ENCODE peak calls at places on chromosomes 11 and 22, in nine cellular contexts. J is GM23248, A is activated gamma-delta T cell, I is GF-D8, H is H54, O is midbrain, K is EL, F is HuH-7.5, L is NCI-H1105. P is an unnamed sample.

GRCh38 chr11:69854719-69855118 is 35.5 kb upstream of the FGF3 start:
- DNase-seq in J (peak), H (peak), O (no peak), L (no peak), A (no peak), K (peak), F (no peak), I (no peak), P (no peak)

GRCh38 chr11:134592391-134592990 is 180.4 kb upstream of the B3GAT1 start:
- DNase-seq in O (no peak), K (no peak), H (no peak), I (no peak), J (no peak), A (no peak), L (peak), F (peak), P (peak)

GRCh38 chr11:3093281-3094191 is 36.3 kb upstream of the CARS1 start:
- DNase-seq in I (no peak), H (no peak), F (no peak), L (no peak), O (no peak), A (no peak), K (no peak), J (no peak), P (no peak)

GRCh38 chr11:127485541-127485940 is 485.0 kb upstream of the KIRREL3 start:
- DNase-seq in L (no peak), I (no peak), F (no peak), J (peak), O (no peak), K (no peak), A (no peak), H (no peak), P (no peak)

GRCh38 chr11:20089796-20090653 is 70.2 kb downstream of the DBX1 start:
- DNase-seq in I (no peak), H (no peak), K (no peak), L (peak), O (no peak), F (no peak), A (no peak), J (no peak), P (no peak)

GRCh38 chr11:106986261-106986660 is 32.0 kb downstream of the GUCY1A2 start:
- DNase-seq in L (no peak), A (no peak), I (no peak), H (no peak), F (no peak), K (peak), J (peak), O (no peak), P (no peak)

GRCh38 chr11:6245536-6245935 is 6.6 kb downstream of the CNGA4 start:
- DNase-seq in I (no peak), L (no peak), O (no peak), A (no peak), H (no peak), J (no peak), K (no peak), F (no peak), P (no peak)

GRCh38 chr11:33743291-33743690 is 7.1 kb upstream of the CD59 start:
- DNase-seq in J (no peak), F (no peak), A (no peak), O (no peak), K (no peak), I (no peak), H (no peak), L (no peak), P (no peak)

GRCh38 chr22:37222440-37222971 is 10.2 kb upstream of the SSTR3 start:
- DNase-seq in H (no peak), J (no peak), A (no peak), I (peak), L (no peak), F (no peak), O (no peak), K (no peak), P (no peak)

GRCh38 chr11:131951146-131951545 is 580.7 kb downstream of the NTM start:
- DNase-seq in A (no peak), J (no peak), K (no peak), O (no peak), L (peak), F (no peak), H (no peak), I (no peak), P (no peak)

GRCh38 chr11:26248661-26249060 is 83.3 kb upstream of the ANO3 start:
- DNase-seq in J (no peak), H (no peak), I (no peak), A (no peak), K (no peak), L (no peak), O (no peak), F (no peak), P (no peak)

GRCh38 chr22:20750461-20751184 is 23.3 kb upstream of the SERPIND1 start:
- DNase-seq in K (peak), J (peak), H (peak), I (no peak), O (no peak), A (no peak), F (no peak), L (peak), P (peak)

GRCh38 chr11:17978553-17979287 is 34.1 kb downstream of the SERGEF start:
- DNase-seq in J (peak), H (peak), A (no peak), L (peak), K (peak), I (no peak), F (peak), O (peak), P (peak)

GRCh38 chr11:88814076-88814475 is 251.7 kb downstream of the GRM5 start:
- DNase-seq in K (no peak), J (no peak), O (no peak), I (no peak), H (no peak), A (no peak), L (no peak), F (no peak), P (no peak)

GRCh38 chr11:74777038-74777437 is 28.4 kb downstream of the RNF169 start:
- DNase-seq in I (no peak), A (no peak), H (no peak), F (no peak), L (no peak), O (no peak), K (no peak), J (no peak), P (no peak)

GRCh38 chr11:45157247-45158209 is 11.1 kb downstream of the PRDM11 start:
- DNase-seq in J (no peak), A (no peak), F (no peak), K (no peak), H (no peak), O (no peak), L (no peak), I (no peak), P (no peak)

GRCh38 chr11:11416917-11417316 is 63.9 kb upstream of the CSNK2A3 start:
- DNase-seq in K (peak), J (peak), I (no peak), L (no peak), A (no peak), H (peak), F (no peak), O (no peak), P (no peak)

GRCh38 chr11:2655834-2656622 is 43.8 kb downstream of the KCNQ1OT1 start:
- DNase-seq in L (peak), F (no peak), I (no peak), H (peak), J (peak), A (no peak), K (peak), O (no peak), P (no peak)

GRCh38 chr11:100810146-100810545 is 123.1 kb downstream of the ARHGAP42 start:
- DNase-seq in F (no peak), O (no peak), A (no peak), L (no peak), J (peak), I (no peak), H (no peak), K (peak), P (no peak)

GRCh38 chr11:118241191-118242098 is 10.7 kb downstream of the MPZL3 start:
- DNase-seq in H (peak), F (no peak), J (peak), K (no peak), A (no peak), L (no peak), I (peak), O (no peak), P (no peak)

GRCh38 chr11:43555811-43556210 is 124.7 kb upstream of the HSD17B12 start:
- DNase-seq in I (no peak), H (no peak), J (peak), F (no peak), A (no peak), L (no peak), O (peak), K (no peak), P (no peak)

GRCh38 chr11:112724194-112724790 is 236.9 kb upstream of the NCAM1 start:
- DNase-seq in L (peak), J (no peak), K (no peak), I (no peak), A (no peak), H (no peak), O (no peak), F (no peak), P (no peak)

GRCh38 chr22:49491726-49492125 is 335.9 kb downstream of the BRD1 start:
- DNase-seq in O (no peak), A (no peak), I (no peak), K (no peak), H (no peak), L (no peak), F (no peak), J (no peak), P (no peak)

GRCh38 chr11:74981888-74982287 is 6.8 kb upstream of the NEU3 start:
- DNase-seq in H (no peak), K (no peak), O (no peak), A (no peak), J (no peak), F (no peak), I (no peak), L (no peak), P (no peak)

GRCh38 chr11:12706531-12707499 is 32.6 kb downstream of the TEAD1 start:
- DNase-seq in I (no peak), O (no peak), H (no peak), K (no peak), A (no peak), L (peak), F (no peak), J (no peak), P (no peak)

GRCh38 chr22:49011379-49011768 is 816.3 kb downstream of the BRD1 start:
- DNase-seq in A (no peak), I (no peak), F (no peak), H (no peak), O (no peak), K (no peak), L (no peak), J (no peak), P (no peak)

GRCh38 chr11:8544807-8545206 is 49.2 kb downstream of the STK33 start:
- DNase-seq in H (no peak), A (no peak), J (no peak), O (no peak), K (no peak), F (no peak), L (no peak), I (no peak), P (no peak)

GRCh38 chr11:22387126-22387525 is 48.9 kb downstream of the SLC17A6 start:
- DNase-seq in A (no peak), O (no peak), I (no peak), F (no peak), J (no peak), H (no peak), L (no peak), K (no peak), P (no peak)

P was measured in NAMALWA.